ENCODE peak calls at places on chromosomes 7 and 10, in eight cellular contexts. D is GM23248; O is fibroblast of villous mesenchyme; K is SJSA1; E is lower leg skin; B is CD4-positive, alpha-beta memory T cell; R is GM06990; G is prostate gland. Q is an unnamed sample.

GRCh38 chr7:149769915-149770314 is 3.5 kb downstream of the ZNF467 start:
- DNase-seq in G (no peak), K (no peak), E (no peak), D (no peak), O (no peak), R (no peak), B (no peak), Q (no peak)

GRCh38 chr7:122847871-122848473 is 38.3 kb downstream of the CADPS2 start:
- DNase-seq in D (no peak), B (no peak), R (no peak), G (no peak), O (no peak), K (no peak), E (no peak), Q (no peak)

GRCh38 chr7:7707756-7708310 is 10.6 kb downstream of the RPA3 start:
- DNase-seq in R (no peak), E (no peak), B (no peak), O (peak; percentile 43), K (peak; percentile 30), D (peak; percentile 51), G (no peak), Q (no peak)

GRCh38 chr7:151844080-151844827 is 32.7 kb downstream of the PRKAG2 start:
- DNase-seq in G (no peak), D (peak; percentile 89), B (no peak), E (peak; percentile 73), R (no peak), O (peak; percentile 35), K (peak; percentile 72), Q (no peak)

GRCh38 chr7:6228865-6229264 is 43.6 kb downstream of the CYTH3 start:
- DNase-seq in D (peak; percentile 70), O (peak; percentile 91), E (no peak), G (no peak), B (no peak), R (peak; percentile 13), K (no peak), Q (no peak)

GRCh38 chr7:44637788-44638594 is 31.6 kb downstream of the OGDH start:
- DNase-seq in G (no peak), D (peak; percentile 98), E (peak; percentile 85), B (peak; percentile 84), O (peak; percentile 95), R (peak; percentile 76), K (peak; percentile 64), Q (no peak)

GRCh38 chr10:112607506-112607905 is 160.5 kb downstream of the VTI1A start:
- DNase-seq in G (no peak), E (no peak), O (no peak), R (no peak), B (no peak), K (no peak), D (no peak), Q (no peak)

GRCh38 chr7:144827581-144828139 is 8.2 kb downstream of the TPK1 start:
- DNase-seq in K (peak; percentile 11), D (peak; percentile 48), B (no peak), E (no peak), O (peak; percentile 21), G (no peak), R (no peak), Q (no peak)

GRCh38 chr7:80609732-80610131 is 28.7 kb upstream of the CD36 start:
- DNase-seq in G (no peak), K (no peak), B (no peak), O (no peak), E (no peak), D (no peak), R (no peak), Q (no peak)

GRCh38 chr10:112202076-112202475 is 18.5 kb upstream of the GPAM start:
- DNase-seq in D (no peak), R (no peak), O (no peak), K (no peak), E (no peak), G (no peak), B (no peak), Q (no peak)

GRCh38 chr7:155423337-155424285 is 34.3 kb upstream of the EN2 start:
- DNase-seq in O (no peak), G (no peak), E (no peak), R (no peak), B (no peak), K (no peak), D (no peak), Q (no peak)

GRCh38 chr7:142053988-142054387 is 57.5 kb upstream of the MGAM2 start:
- DNase-seq in B (no peak), G (no peak), O (no peak), D (peak; percentile 72), R (no peak), K (no peak), E (no peak), Q (no peak)

GRCh38 chr10:119190353-119190752 is 11.7 kb upstream of the PRDX3 start:
- DNase-seq in E (no peak), K (peak; percentile 84), G (no peak), R (no peak), B (no peak), D (peak; percentile 98), O (peak; percentile 99), Q (no peak)

GRCh38 chr7:41940760-41941343 is 238.0 kb upstream of the INHBA start:
- DNase-seq in E (peak; percentile 66), O (peak; percentile 83), R (no peak), B (peak; percentile 35), D (peak; percentile 84), K (peak; percentile 68), G (peak; percentile 72), Q (peak; percentile 35)

GRCh38 chr7:41938371-41938770 is 235.5 kb upstream of the INHBA start:
- DNase-seq in D (no peak), R (no peak), B (no peak), K (no peak), O (peak; percentile 40), G (no peak), E (no peak), Q (no peak)

GRCh38 chr7:41942468-41943097 is 239.7 kb upstream of the INHBA start:
- DNase-seq in R (no peak), B (no peak), O (peak; percentile 89), K (peak; percentile 89), D (no peak), G (no peak), E (no peak), Q (no peak)

DNA sequence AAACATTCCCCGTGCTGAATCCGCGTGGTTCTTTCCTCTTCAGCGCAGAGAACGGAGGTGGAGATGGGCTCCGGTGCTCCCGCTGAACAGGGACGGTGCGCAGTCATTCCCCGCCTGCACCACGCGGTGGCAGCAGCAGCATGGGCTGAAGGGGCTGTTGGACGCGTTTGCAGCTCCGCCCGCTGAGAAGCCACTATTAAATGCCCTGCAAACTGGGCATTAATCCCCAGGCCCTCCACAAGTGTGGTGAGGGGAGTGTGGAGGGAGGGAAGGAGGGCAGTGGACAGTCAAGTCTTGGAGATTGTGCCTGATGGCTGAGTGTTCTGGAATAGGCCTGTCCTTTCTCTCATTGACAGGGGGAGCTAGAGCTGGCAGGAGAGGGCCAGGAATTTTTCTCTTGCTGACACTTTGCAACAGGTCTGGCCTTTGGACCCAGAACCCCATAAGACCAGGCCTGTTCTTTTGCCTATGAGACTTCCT is 240.2 kb upstream of the INHBA start:
- DNase-seq in R (peak; percentile 69), G (peak; percentile 74), O (peak; percentile 82), K (peak; percentile 92), B (peak; percentile 43), D (peak; percentile 86), E (peak; percentile 69), Q (peak; percentile 33)
- H3K4me3 ChIP-seq in R (no peak overlapping the region), G (no peak overlapping the region), O (peak overlapping the region; percentile 60), K (peak overlapping the region; percentile 30), B (no peak overlapping the region), D (peak overlapping the region; percentile 49), E (no peak overlapping the region), Q (peak overlapping the region; percentile 34)

GRCh38 chr7:1668486-1668931 is 1.6 kb upstream of the ELFN1 start:
- DNase-seq in B (no peak), R (no peak), O (no peak), G (no peak), D (no peak), K (peak; percentile 23), E (no peak), Q (no peak)

GRCh38 chr7:1666251-1666778 is 3.8 kb upstream of the ELFN1 start:
- DNase-seq in D (peak; percentile 70), B (no peak), G (no peak), O (no peak), K (no peak), R (no peak), E (no peak), Q (no peak)

GRCh38 chr7:1667566-1668485 is 2.3 kb upstream of the ELFN1 start:
- DNase-seq in K (no peak), B (no peak), O (no peak), G (no peak), D (no peak), E (no peak), R (no peak), Q (no peak)

GRCh38 chr7:1665721-1666250 is 4.3 kb upstream of the ELFN1 start:
- DNase-seq in B (no peak), R (no peak), E (no peak), K (no peak), G (no peak), O (no peak), D (peak; percentile 65), Q (no peak)

GRCh38 chr7:1666779-1667565 is 3.1 kb upstream of the ELFN1 start:
- DNase-seq in D (peak; percentile 62), K (no peak), R (no peak), O (peak; percentile 14), E (no peak), G (no peak), B (no peak), Q (no peak)
- H3K4me3 ChIP-seq in D (peak overlapping the region; percentile 67), K (no peak overlapping the region), R (no peak overlapping the region), O (peak overlapping the region; percentile 44), E (peak overlapping the region; percentile 8), G (peak overlapping the region; percentile 31), B (no peak overlapping the region), Q (no peak overlapping the region)

DNA sequence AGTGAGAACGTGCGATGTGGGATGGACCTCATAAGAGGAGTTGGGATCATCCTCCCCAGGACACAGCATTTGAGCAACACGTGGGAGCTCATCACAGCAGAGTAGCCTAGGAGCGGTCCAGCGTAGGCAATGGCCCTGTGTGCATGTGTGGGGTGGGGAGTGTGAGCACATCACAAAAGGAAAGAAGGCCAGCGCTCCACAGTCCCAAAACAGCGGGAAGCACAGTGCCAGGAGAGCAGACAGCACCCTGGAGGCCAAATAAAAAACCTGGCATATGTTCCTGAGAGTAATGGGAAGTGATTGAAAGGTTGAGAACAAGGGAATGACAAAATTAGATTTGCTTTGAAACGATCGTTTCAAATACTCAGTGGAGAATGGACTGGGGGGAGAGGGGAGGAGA is 226.0 kb downstream of the C7orf25 start:
- DNase-seq in O (no peak), G (no peak), E (no peak), R (no peak), D (no peak), K (no peak), B (no peak), Q (no peak)
- H3K4me3 ChIP-seq in O (no peak overlapping the region), G (no peak overlapping the region), E (no peak overlapping the region), R (no peak overlapping the region), D (no peak overlapping the region), K (no peak overlapping the region), B (no peak overlapping the region), Q (no peak overlapping the region)

DNA sequence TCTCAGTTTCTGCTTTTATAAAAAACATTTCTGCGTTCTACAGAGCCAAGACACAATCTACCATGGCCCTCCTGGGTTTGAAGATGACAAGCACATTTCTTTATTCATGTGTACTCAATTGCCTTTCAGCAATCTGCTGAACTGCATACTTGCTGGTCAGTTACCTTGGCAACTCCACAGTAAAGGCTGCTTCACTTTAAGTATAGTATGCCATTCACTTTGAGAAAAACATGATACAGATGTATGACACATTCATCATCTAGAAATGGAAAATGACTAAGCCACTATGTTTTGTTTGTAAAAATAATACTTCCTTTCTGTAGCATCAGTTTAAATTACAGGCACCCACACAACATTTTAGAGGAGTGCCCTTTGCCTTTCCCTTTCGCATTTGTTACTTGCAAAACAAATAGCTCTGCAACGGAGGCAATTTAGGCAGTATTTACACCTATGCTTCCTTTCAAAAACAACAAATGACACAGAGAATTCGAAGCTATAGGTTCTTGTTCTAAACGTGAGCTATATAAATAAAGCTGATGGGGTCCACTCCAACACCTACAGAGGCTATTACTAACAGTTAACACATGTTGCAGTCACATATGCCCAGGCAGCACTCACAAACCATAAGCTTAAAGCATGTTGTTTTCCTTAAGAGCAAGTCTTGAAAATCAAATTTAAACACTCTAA is 23.5 kb downstream of the SGCE start:
- DNase-seq in O (peak; percentile 37), E (no peak), R (peak; percentile 17), K (peak; percentile 55), D (peak; percentile 71), G (no peak), B (no peak), Q (no peak)
- H3K4me3 ChIP-seq in O (no peak overlapping the region), E (no peak overlapping the region), R (no peak overlapping the region), K (no peak overlapping the region), D (peak overlapping the region; percentile 8), G (no peak overlapping the region), B (no peak overlapping the region), Q (no peak overlapping the region)

Q was measured in LNCaP clone FGC.